ENCODE peak calls at places on chromosomes 5 and 9, in five cellular contexts. J, P, Y, V and R are unnamed samples.
A peak's percentile ranks its signal among the peaks of the same experiment; 100 is the strongest.

GRCh38 chr9:18238254-18238653 is 235.7 kb upstream of the ADAMTSL1 start:
- DNase-seq in J (no peak), P (no peak), Y (no peak), V (no peak), R (peak; percentile 45)

GRCh38 chr5:1637639-1638481 is 114.1 kb upstream of the LPCAT1 start:
- DNase-seq in J (no peak), P (no peak), Y (no peak), V (no peak), R (no peak)

GRCh38 chr5:151123897-151124751 is 33.5 kb downstream of the ANXA6 start:
- DNase-seq in J (peak; percentile 20), P (no peak), Y (no peak), V (peak; percentile 88), R (no peak)

GRCh38 chr5:83077662-83078261 is 415 bp downstream of the XRCC4 start:
- DNase-seq in J (no peak), P (no peak), Y (peak; percentile 25), V (no peak), R (no peak)

GRCh38 chr5:127440831-127441230 is 76.6 kb upstream of the PRRC1 start:
- DNase-seq in J (no peak), P (no peak), Y (no peak), V (no peak), R (no peak)

GRCh38 chr5:148969291-148969690 is 93.6 kb downstream of the SH3TC2 start:
- DNase-seq in J (no peak), P (no peak), Y (no peak), V (no peak), R (no peak)

GRCh38 chr5:20307391-20307790 is 319.4 kb upstream of the CDH18 start:
- DNase-seq in J (no peak), P (no peak), Y (no peak), V (no peak), R (no peak)

GRCh38 chr5:39160576-39161213 is 58.7 kb downstream of the FYB1 start:
- DNase-seq in J (no peak), P (no peak), Y (no peak), V (no peak), R (no peak)

GRCh38 chr5:136686192-136686872 is 321.0 kb upstream of the TRPC7 start:
- DNase-seq in J (no peak), P (no peak), Y (no peak), V (no peak), R (peak; percentile 1)

GRCh38 chr9:129639756-129640085 is 2.2 kb downstream of the ASB6 start:
- DNase-seq in J (no peak), P (no peak), Y (no peak), V (no peak), R (no peak)

GRCh38 chr9:121349009-121349408 is 21.0 kb downstream of the STOM start:
- DNase-seq in J (no peak), P (no peak), Y (no peak), V (no peak), R (no peak)

GRCh38 chr9:132157347-132158116 is 4.3 kb upstream of the NTNG2 start:
- DNase-seq in J (no peak), P (no peak), Y (no peak), V (no peak), R (no peak)

GRCh38 chr5:9186069-9186468 is 359.8 kb downstream of the SEMA5A start:
- DNase-seq in J (no peak), P (no peak), Y (no peak), V (no peak), R (no peak)

GRCh38 chr5:119515192-119515591 is 62.9 kb downstream of the HSD17B4 start:
- DNase-seq in J (no peak), P (no peak), Y (no peak), V (no peak), R (no peak)

GRCh38 chr5:428219-428618 is 14.8 kb upstream of the EXOC3 start:
- DNase-seq in J (no peak), P (no peak), Y (no peak), V (no peak), R (no peak)

GRCh38 chr9:89661956-89662717 is 57.3 kb downstream of the GADD45G start:
- DNase-seq in J (peak; percentile 87), P (peak; percentile 96), Y (no peak), V (no peak), R (no peak)

GRCh38 chr9:87672586-87672985 is 53.3 kb upstream of the CTSL start:
- DNase-seq in J (no peak), P (no peak), Y (no peak), V (no peak), R (no peak)

GRCh38 chr5:43389679-43390329 is 22.4 kb downstream of the CCL28 start:
- DNase-seq in J (peak; percentile 79), P (peak; percentile 76), Y (peak; percentile 84), V (peak; percentile 40), R (peak; percentile 88)

GRCh38 chr5:3995954-3996619 is 400.5 kb downstream of the IRX1 start:
- DNase-seq in J (no peak), P (no peak), Y (no peak), V (no peak), R (no peak)

GRCh38 chr9:77833686-77834429 is 185.7 kb upstream of the GNA14 start:
- DNase-seq in J (no peak), P (no peak), Y (no peak), V (no peak), R (no peak)

GRCh38 chr5:111857633-111858032 is 100.6 kb upstream of the NREP start:
- DNase-seq in J (no peak), P (no peak), Y (no peak), V (no peak), R (no peak)

GRCh38 chr9:135978650-135979461 is 17.7 kb upstream of the UBAC1 start:
- DNase-seq in J (no peak), P (peak; percentile 82), Y (no peak), V (no peak), R (no peak)

GRCh38 chr9:126965541-126966428 is 51.2 kb downstream of the RALGPS1 start:
- DNase-seq in J (peak; percentile 80), P (peak; percentile 73), Y (no peak), V (no peak), R (peak; percentile 38)

GRCh38 chr5:7886849-7887460 is 18.0 kb downstream of the MTRR start:
- DNase-seq in J (peak; percentile 40), P (peak; percentile 27), Y (no peak), V (no peak), R (no peak)

GRCh38 chr5:58972301-58972700 is 389.4 kb downstream of the RAB3C start:
- DNase-seq in J (no peak), P (no peak), Y (no peak), V (no peak), R (no peak)

GRCh38 chr9:26949604-26950003 is 2.6 kb upstream of the PLAA start:
- DNase-seq in J (no peak), P (no peak), Y (no peak), V (no peak), R (no peak)

GRCh38 chr9:130058154-130058553 is 4.4 kb downstream of the GPR107 start:
- DNase-seq in J (peak; percentile 71), P (peak; percentile 48), Y (no peak), V (no peak), R (no peak)

GRCh38 chr9:33446507-33447403 is 638 bp downstream of the AQP3 start:
- DNase-seq in J (peak; percentile 65), P (peak; percentile 68), Y (peak; percentile 68), V (peak; percentile 79), R (no peak)

GRCh38 chr9:116464987-116465571 is 222.0 kb upstream of the TRIM32 start:
- DNase-seq in J (no peak), P (no peak), Y (no peak), V (no peak), R (no peak)
- TF ChIP-seq REST in J (no peak), P (no peak), Y (no peak), V (no peak), R (no peak)

GRCh38 chr9:21385131-21385665 is at the start of gene IFNA2:
- DNase-seq in J (no peak), P (no peak), Y (no peak), V (peak; percentile 46), R (no peak)
- TF ChIP-seq REST in J (no peak), P (no peak), Y (no peak), V (no peak), R (no peak)

GRCh38 chr5:11407553-11408145 is 496.6 kb downstream of the CTNND2 start:
- DNase-seq in J (no peak), P (no peak), Y (no peak), V (no peak), R (no peak)
- TF ChIP-seq REST in J (no peak), P (no peak), Y (no peak), V (no peak), R (no peak)

GRCh38 chr9:37622462-37622861 is 28.3 kb upstream of the FRMPD1 start:
- DNase-seq in J (no peak), P (peak; percentile 49), Y (no peak), V (no peak), R (no peak)

GRCh38 chr9:37623267-37623666 is 27.5 kb upstream of the FRMPD1 start:
- DNase-seq in J (no peak), P (no peak), Y (no peak), V (no peak), R (no peak)

GRCh38 chr9:37619806-37620205 is 27.4 kb upstream of the TOMM5 start:
- DNase-seq in J (no peak), P (no peak), Y (no peak), V (no peak), R (no peak)

GRCh38 chr9:37620386-37620785 is 28.0 kb upstream of the TOMM5 start:
- DNase-seq in J (no peak), P (no peak), Y (no peak), V (no peak), R (no peak)

DNA sequence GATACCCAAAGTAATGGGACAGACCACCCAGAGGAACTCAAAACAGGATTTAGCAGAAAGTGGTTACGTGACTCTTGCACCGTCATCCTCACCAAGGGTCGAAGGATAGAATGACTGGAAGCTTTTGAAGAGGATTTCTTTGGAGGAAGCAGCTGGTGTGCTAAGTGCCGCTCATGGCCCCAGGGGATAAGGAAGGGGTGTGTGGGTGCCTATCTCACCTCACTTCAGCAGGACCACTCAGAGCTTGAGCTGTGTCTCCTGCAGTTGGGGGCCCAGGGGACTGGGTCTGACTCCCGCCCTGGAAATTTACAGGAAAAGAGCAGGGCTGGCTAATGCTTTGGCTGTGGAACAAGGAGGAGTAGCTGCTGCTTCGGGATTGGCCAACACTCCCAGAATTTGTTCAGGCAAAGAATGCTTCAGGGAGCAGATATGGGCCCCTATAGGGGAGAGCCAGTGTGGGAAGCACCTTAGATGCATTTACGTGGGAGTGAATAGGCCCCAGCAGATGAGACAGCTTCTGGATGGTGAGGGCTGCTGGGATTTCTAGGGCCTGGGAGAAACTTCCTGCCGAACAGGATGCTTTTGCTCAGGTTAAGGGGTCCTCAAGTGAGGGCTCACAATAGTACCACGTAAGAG is 29.0 kb upstream of the TOMM5 start:
- DNase-seq in J (no peak), P (no peak), Y (no peak), V (no peak), R (no peak)
- TF ChIP-seq REST in J (no peak), P (no peak), Y (no peak), V (no peak), R (no peak)